ENCODE peak calls at places on chromosomes 11 and 22, in five cellular contexts. Z, R, H, N and K are unnamed samples.

GRCh38 chr11:111982019-111982464 is 43.2 kb upstream of the DLAT start:
- DNase-seq in R (peak; percentile 48), Z (peak; percentile 41), N (peak; percentile 66), H (peak; percentile 31), K (no peak)

GRCh38 chr22:26805131-26805530 is 147.7 kb downstream of the MIAT start:
- DNase-seq in N (no peak), R (no peak), H (no peak), Z (no peak), K (peak; percentile 26)

GRCh38 chr11:134901955-134902707 is 490.1 kb upstream of the B3GAT1 start:
- DNase-seq in Z (no peak), N (no peak), H (no peak), R (no peak), K (no peak)

GRCh38 chr11:120702656-120703055 is 191.1 kb downstream of the GRIK4 start:
- DNase-seq in R (no peak), N (no peak), H (no peak), Z (no peak), K (no peak)

GRCh38 chr11:88979641-88980040 is 86.1 kb downstream of the GRM5 start:
- DNase-seq in Z (no peak), H (no peak), R (no peak), N (no peak), K (no peak)

GRCh38 chr22:40271440-40271839 is 74.9 kb upstream of the ADSL start:
- DNase-seq in H (no peak), R (no peak), Z (no peak), N (no peak), K (no peak)

GRCh38 chr11:92979176-92979575 is 9.7 kb downstream of the MTNR1B start:
- DNase-seq in R (no peak), Z (no peak), N (no peak), H (no peak), K (no peak)

GRCh38 chr22:22823126-22823804 is 64.4 kb upstream of the IGLL5 start:
- DNase-seq in H (no peak), Z (no peak), R (no peak), N (no peak), K (no peak)

GRCh38 chr11:118142081-118142480 is 10.5 kb downstream of the SCN4B start:
- DNase-seq in R (peak; percentile 6), N (no peak), Z (no peak), H (no peak), K (no peak)

GRCh38 chr11:104798794-104799193 is 99.5 kb downstream of the CASP12 start:
- DNase-seq in R (no peak), Z (no peak), N (no peak), H (no peak), K (no peak)

GRCh38 chr11:109858152-109858551 is 235.0 kb upstream of the ZC3H12C start:
- DNase-seq in Z (no peak), R (no peak), N (no peak), H (no peak), K (no peak)

GRCh38 chr11:62879554-62879953 is 1.1 kb upstream of the SLC3A2 start:
- DNase-seq in H (peak; percentile 66), N (no peak), R (no peak), Z (peak; percentile 56), K (no peak)

GRCh38 chr22:50545522-50546325 is at the start of gene KLHDC7B:
- DNase-seq in H (no peak), Z (no peak), R (no peak), N (no peak), K (no peak)

GRCh38 chr22:47397673-47398072 is 635.2 kb downstream of the TBC1D22A start:
- DNase-seq in H (no peak), Z (no peak), N (no peak), R (no peak), K (no peak)

GRCh38 chr22:20463324-20464095 is 25.9 kb upstream of the SCARF2 start:
- DNase-seq in Z (no peak), R (no peak), H (no peak), N (no peak), K (no peak)

GRCh38 chr11:88358040-88358431 is 20.5 kb upstream of the CTSC start:
- DNase-seq in N (no peak), H (no peak), R (no peak), Z (no peak), K (no peak)

GRCh38 chr11:128174465-128175101 is 412.8 kb downstream of the ETS1 start:
- DNase-seq in H (no peak), Z (no peak), R (peak; percentile 12), N (no peak), K (no peak)

GRCh38 chr11:44243633-44244343 is 66.2 kb downstream of the ALX4 start:
- DNase-seq in Z (no peak), N (peak; percentile 41), R (peak; percentile 53), H (no peak), K (peak; percentile 63)

GRCh38 chr11:117281869-117282268 is 9.3 kb upstream of the BACE1-AS start:
- DNase-seq in N (no peak), R (no peak), Z (no peak), H (no peak), K (no peak)

GRCh38 chr11:80443177-80443576 is 1002.3 kb upstream of the TENM4 start:
- DNase-seq in H (no peak), R (no peak), Z (no peak), N (no peak), K (no peak)

GRCh38 chr22:49968831-49969661 is 8.5 kb downstream of the PIM3 start:
- DNase-seq in H (peak; percentile 20), Z (peak; percentile 28), N (peak; percentile 42), R (no peak), K (no peak)

GRCh38 chr11:130918081-130918480 is 1.8 kb upstream of the SNX19 start:
- DNase-seq in R (no peak), Z (no peak), N (no peak), H (no peak), K (no peak)

GRCh38 chr11:23278121-23278520 is 417.8 kb upstream of the CCDC179 start:
- DNase-seq in R (no peak), Z (no peak), H (no peak), N (no peak), K (peak; percentile 2)

GRCh38 chr11:62150887-62151736 is 27.3 kb downstream of the INCENP start:
- DNase-seq in R (no peak), Z (no peak), N (peak; percentile 9), H (no peak), K (no peak)

GRCh38 chr11:5123802-5124521 is 14.2 kb downstream of the OR52A5 start:
- DNase-seq in R (peak; percentile 68), Z (peak; percentile 36), H (peak; percentile 20), N (peak; percentile 83), K (peak; percentile 4)

GRCh38 chr11:119336744-119337469 is 2.6 kb downstream of the RNF26 start:
- DNase-seq in Z (no peak), H (no peak), R (no peak), N (no peak), K (no peak)

GRCh38 chr11:64372802-64373597 is 14.0 kb downstream of the RPS6KA4 start:
- DNase-seq in Z (no peak), N (no peak), R (peak; percentile 90), H (no peak), K (peak; percentile 96)

GRCh38 chr11:68470304-68470811 is 9.8 kb downstream of the PPP6R3 start:
- DNase-seq in H (no peak), N (no peak), R (no peak), Z (no peak), K (no peak)

GRCh38 chr11:46210133-46210636 is 67.3 kb upstream of the CREB3L1 start:
- DNase-seq in Z (no peak), R (peak; percentile 37), H (no peak), N (peak; percentile 77), K (peak; percentile 74)

GRCh38 chr11:60951909-60952741 is at the start of gene SLC15A3:
- DNase-seq in H (peak; percentile 61), R (no peak), Z (peak; percentile 57), N (peak; percentile 69), K (peak; percentile 42)

GRCh38 chr11:60951611-60951908 is 416 bp downstream of the SLC15A3 start:
- DNase-seq in Z (peak; percentile 34), H (peak; percentile 47), N (no peak), R (no peak), K (no peak)

GRCh38 chr11:60952742-60953170 is 780 bp upstream of the SLC15A3 start:
- DNase-seq in H (no peak), N (no peak), R (no peak), Z (no peak), K (no peak)

GRCh38 chr11:60950024-60950423 is 2.0 kb downstream of the SLC15A3 start:
- DNase-seq in Z (no peak), R (no peak), H (no peak), N (no peak), K (no peak)

GRCh38 chr11:60950933-60951610 is 904 bp downstream of the SLC15A3 start:
- DNase-seq in N (no peak), H (peak; percentile 47), Z (peak; percentile 51), R (no peak), K (no peak)
- TF ChIP-seq POLR2A in N (no peak), H (no peak), Z (no peak), R (no peak), K (no peak)

GRCh38 chr22:46075764-46076531 is 74.4 kb upstream of the PPARA start:
- DNase-seq in R (no peak), Z (peak; percentile 30), H (no peak), N (peak; percentile 32), K (no peak)

GRCh38 chr22:46072030-46072881 is 78.1 kb upstream of the PPARA start:
- DNase-seq in Z (peak; percentile 49), N (peak; percentile 74), H (peak; percentile 36), R (no peak), K (no peak)

GRCh38 chr22:46074771-46075551 is 75.4 kb upstream of the PPARA start:
- DNase-seq in R (no peak), H (no peak), Z (peak; percentile 24), N (peak; percentile 47), K (no peak)

GRCh38 chr22:46072981-46073682 is 77.2 kb upstream of the PPARA start:
- DNase-seq in N (peak; percentile 28), H (no peak), Z (no peak), R (no peak), K (no peak)

DNA sequence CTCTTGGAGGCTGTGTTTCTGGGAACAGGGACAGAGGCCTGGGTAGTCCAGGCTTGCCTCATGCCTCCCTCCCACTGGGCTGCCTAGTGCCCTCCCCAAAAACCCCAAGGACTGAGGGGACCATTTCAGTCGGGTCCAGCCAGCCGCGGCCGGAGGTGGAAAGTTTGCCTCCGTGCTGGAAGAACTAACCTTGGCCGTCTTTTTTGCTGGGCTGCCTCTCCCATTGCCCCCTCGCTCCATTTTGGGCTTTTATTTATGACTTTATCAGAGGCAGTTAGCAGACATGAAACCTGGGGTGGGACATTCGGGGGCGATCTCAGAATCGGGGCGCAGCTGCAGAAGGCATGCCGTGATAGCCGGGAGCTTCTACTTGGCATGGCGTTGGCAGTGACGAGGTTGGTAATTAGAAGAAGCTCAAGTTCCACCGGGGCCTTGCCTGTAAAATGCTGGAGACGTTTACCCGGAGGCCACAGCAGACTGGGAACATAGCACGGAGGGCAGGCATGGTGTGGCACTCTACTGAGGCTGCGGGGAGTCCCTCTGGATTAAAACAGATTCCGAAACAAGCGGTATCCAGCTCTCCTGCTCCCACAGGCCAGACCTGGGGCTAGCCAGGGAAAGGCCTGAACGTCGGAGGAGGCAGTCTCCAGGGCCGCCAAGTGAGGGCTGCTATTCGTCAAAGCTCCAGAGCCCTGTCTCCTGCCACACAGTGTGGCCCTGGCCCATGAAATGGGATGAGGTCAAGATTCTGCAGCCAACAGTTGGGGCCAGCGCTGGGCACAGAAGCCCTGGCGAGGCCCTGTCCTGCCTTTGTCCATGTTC is 76.4 kb upstream of the PPARA start:
- DNase-seq in H (peak; percentile 38), Z (peak; percentile 47), R (no peak), N (peak; percentile 80), K (no peak)
- TF ChIP-seq POLR2A in H (no peak), Z (peak; percentile 7), R (no peak), N (peak; percentile 18), K (no peak)

GRCh38 chr11:33893711-33894401 is 2.0 kb upstream of the LMO2 start:
- DNase-seq in H (no peak), N (no peak), Z (no peak), R (no peak), K (no peak)
- TF ChIP-seq POLR2A in H (no peak), N (no peak), Z (no peak), R (no peak), K (no peak)

GRCh38 chr11:11461473-11461872 is 108.4 kb upstream of the CSNK2A3 start:
- DNase-seq in N (no peak), H (no peak), R (no peak), Z (no peak), K (no peak)
- TF ChIP-seq POLR2A in N (no peak), H (no peak), R (no peak), Z (no peak), K (no peak)